ENCODE peak calls at places on chromosomes 11 and 22, in five cellular contexts. J is K562, K is prostate gland, U is tibial nerve, I is suprapubic skin. N is an unnamed sample.

GRCh38 chr11:64131657-64132387 is 34.1 kb downstream of the MACROD1 start:
- DNase-seq in J (no peak), K (no peak), U (no peak), I (no peak), N (no peak)

GRCh38 chr11:122180435-122180834 is 64.4 kb upstream of the BLID start:
- DNase-seq in J (no peak), K (no peak), U (no peak), I (no peak), N (no peak)

GRCh38 chr22:24952837-24953293 is 349 bp downstream of the KIAA1671 start:
- DNase-seq in J (no peak), K (peak), U (no peak), I (no peak), N (peak)

GRCh38 chr11:125384825-125385224 is 111.2 kb downstream of the FEZ1 start:
- DNase-seq in J (no peak), K (no peak), U (no peak), I (no peak), N (no peak)

GRCh38 chr11:113308601-113309000 is 5.8 kb upstream of the TTC12 start:
- DNase-seq in J (no peak), K (no peak), U (no peak), I (no peak), N (no peak)

GRCh38 chr22:23078462-23078787 is 8.1 kb downstream of the GNAZ start:
- DNase-seq in J (no peak), K (no peak), U (no peak), I (no peak), N (no peak)

GRCh38 chr11:83951521-83951920 is 665.4 kb upstream of the CCDC90B start:
- DNase-seq in J (no peak), K (no peak), U (no peak), I (no peak), N (no peak)

GRCh38 chr11:65506316-65506769 is 7.5 kb downstream of the MALAT1 start:
- DNase-seq in J (no peak), K (no peak), U (no peak), I (no peak), N (no peak)

GRCh38 chr11:62839050-62840015 is at the start of gene WDR74:
- DNase-seq in J (peak), K (peak), U (peak), I (peak), N (peak)

GRCh38 chr11:33867996-33868645 is 23.8 kb downstream of the LMO2 start:
- DNase-seq in J (no peak), K (no peak), U (no peak), I (no peak), N (no peak)

GRCh38 chr11:73999581-74000306 is 9.1 kb downstream of the UCP3 start:
- DNase-seq in J (no peak), K (no peak), U (no peak), I (no peak), N (no peak)

GRCh38 chr11:66277475-66278391 is at the start of gene CNIH2:
- DNase-seq in J (peak), K (no peak), U (no peak), I (no peak), N (no peak)

GRCh38 chr11:68038718-68039525 is at the start of gene TCIRG1:
- DNase-seq in J (peak), K (peak), U (peak), I (no peak), N (peak)

GRCh38 chr22:22213231-22213630 is 31.4 kb upstream of the VPREB1 start:
- DNase-seq in J (peak), K (no peak), U (no peak), I (no peak), N (no peak)

GRCh38 chr11:115207166-115207591 is 297.0 kb downstream of the CADM1 start:
- DNase-seq in J (no peak), K (no peak), U (no peak), I (no peak), N (no peak)

DNA sequence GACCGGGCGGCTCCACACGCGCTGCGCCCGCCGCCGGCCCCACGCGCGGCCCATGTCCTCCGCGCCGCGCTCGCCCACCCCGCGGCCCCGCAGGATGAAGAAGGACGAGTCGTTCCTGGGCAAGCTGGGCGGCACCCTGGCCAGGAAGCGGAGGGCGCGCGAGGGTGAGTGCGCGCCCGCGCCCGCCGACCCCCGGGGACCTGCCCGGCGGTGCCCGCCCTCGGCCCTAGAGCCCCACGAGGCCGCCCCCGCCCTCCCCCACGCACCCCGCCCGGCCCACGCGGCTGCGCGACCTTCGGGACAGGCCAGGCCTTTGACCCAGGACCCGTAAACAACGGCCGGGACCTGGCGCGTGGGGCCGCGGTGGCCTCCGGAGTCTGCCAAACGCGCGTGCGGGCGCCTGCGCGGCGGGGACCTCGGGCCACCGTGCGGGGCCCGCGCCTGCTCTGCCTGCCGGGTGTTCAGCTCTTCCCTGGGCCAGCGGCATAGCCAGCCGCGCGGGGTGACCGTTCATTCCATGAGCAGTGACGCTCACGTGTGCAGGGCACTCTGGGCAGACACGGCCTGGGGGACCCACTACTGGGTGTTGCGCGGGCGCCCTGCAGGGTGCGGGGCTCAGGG is at the start of gene PARVB:
- DNase-seq in J (peak), K (no peak), U (no peak), I (no peak), N (no peak)
- TF ChIP-seq POLR2A in J (no peak), K (no peak), U (peak), I (no peak), N (no peak)

GRCh38 chr11:134254433-134254832 is 1.1 kb downstream of the ACAD8 start:
- DNase-seq in J (no peak), K (no peak), U (no peak), I (no peak), N (no peak)
- TF ChIP-seq POLR2A in J (no peak), K (no peak), U (no peak), I (no peak), N (no peak)

DNA sequence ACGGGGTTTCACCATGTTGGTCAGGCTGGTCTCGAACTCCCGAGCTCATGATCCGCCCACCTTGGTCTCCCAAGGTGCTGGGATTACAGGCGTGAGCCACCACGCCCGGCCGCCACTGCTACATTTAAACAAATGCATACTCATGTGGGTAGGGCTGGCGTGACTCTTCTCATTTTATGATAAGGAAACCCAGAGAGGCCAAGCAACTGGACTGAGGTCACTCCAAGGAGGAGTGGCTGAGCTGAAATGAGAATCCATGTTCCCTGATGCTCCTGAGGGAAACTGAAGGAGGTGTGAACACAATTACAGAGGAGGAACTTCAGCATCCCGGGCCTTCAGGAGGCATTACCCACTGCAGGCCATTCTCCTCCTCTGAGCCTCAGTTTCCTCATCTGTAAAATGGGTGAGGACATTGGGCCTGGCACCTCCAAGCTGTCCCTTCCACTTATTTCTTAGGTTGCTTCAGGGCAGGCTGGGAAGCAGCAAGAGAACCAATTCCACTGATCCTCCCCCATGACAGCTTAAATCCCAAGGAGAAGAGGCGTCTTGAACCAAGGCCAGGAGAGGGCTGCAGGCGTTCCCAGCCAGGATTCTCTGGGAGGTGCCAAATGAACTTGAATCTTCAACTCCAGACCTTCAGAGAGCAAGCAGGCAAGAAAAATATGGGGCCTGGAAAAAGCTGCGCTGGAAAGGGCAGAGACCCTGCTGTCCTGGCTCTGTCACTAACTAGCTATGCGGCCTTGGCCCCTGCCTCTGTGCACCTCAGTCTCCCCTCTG is 2.9 kb downstream of the TST start:
- DNase-seq in J (peak), K (no peak), U (no peak), I (no peak), N (no peak)
- TF ChIP-seq POLR2A in J (no peak), K (no peak), U (no peak), I (no peak), N (no peak)

GRCh38 chr11:45180888-45181594 is 34.6 kb downstream of the PRDM11 start:
- DNase-seq in J (peak), K (peak), U (peak), I (no peak), N (peak)
- TF ChIP-seq POLR2A in J (no peak), K (peak), U (peak), I (no peak), N (peak)